ENCODE peak calls at places on chromosome 1, in ten cellular contexts. U is HL-60, C is cardiac muscle cell, S is kidney, I is heart left ventricle, N is skeletal muscle cell, V is H7, M is fibroblast of pulmonary artery, Z is neuronal stem cell, F is astrocyte of the spinal cord. A is an unnamed sample.

GRCh38 chr1:56547473-56547872 is 31.9 kb downstream of the PLPP3 start:
- DNase-seq in F (no peak), U (no peak), C (no peak), Z (no peak), S (no peak), M (no peak), V (no peak), N (no peak), I (no peak), A (no peak)

GRCh38 chr1:29651684-29652665 is 415.7 kb downstream of the PTPRU start:
- DNase-seq in N (no peak), U (no peak), F (no peak), M (no peak), Z (no peak), S (no peak), V (peak), C (no peak), I (no peak), A (no peak)

GRCh38 chr1:207965602-207966387 is 54.9 kb upstream of the CD34 start:
- DNase-seq in F (no peak), Z (no peak), M (no peak), C (no peak), U (no peak), S (no peak), N (no peak), V (no peak), I (no peak), A (no peak)

GRCh38 chr1:232319106-232319505 is 310.8 kb downstream of the SIPA1L2 start:
- DNase-seq in I (peak), S (no peak), V (no peak), N (no peak), M (no peak), Z (no peak), U (no peak), C (peak), F (no peak), A (no peak)

GRCh38 chr1:151131832-151132675 is 14.4 kb downstream of the SEMA6C start:
- DNase-seq in I (no peak), N (no peak), V (peak), C (no peak), S (peak), M (no peak), U (no peak), F (peak), Z (no peak), A (no peak)

GRCh38 chr1:78236711-78237110 is 190.9 kb downstream of the GIPC2 start:
- DNase-seq in V (no peak), S (no peak), Z (no peak), F (no peak), U (no peak), I (no peak), M (no peak), N (no peak), C (no peak), A (peak)

GRCh38 chr1:240732390-240732789 is 120.4 kb upstream of the GREM2 start:
- DNase-seq in U (no peak), I (no peak), M (peak), V (peak), N (peak), C (peak), Z (peak), S (no peak), F (peak), A (no peak)

GRCh38 chr1:169491845-169492281 is 6.1 kb upstream of the SLC19A2 start:
- DNase-seq in M (no peak), V (no peak), F (no peak), U (no peak), S (no peak), C (no peak), I (no peak), Z (no peak), N (no peak), A (no peak)

GRCh38 chr1:209403921-209404320 is 179.6 kb upstream of the CAMK1G start:
- DNase-seq in U (no peak), V (no peak), S (no peak), Z (no peak), C (no peak), F (no peak), N (no peak), I (no peak), M (no peak), A (no peak)

DNA sequence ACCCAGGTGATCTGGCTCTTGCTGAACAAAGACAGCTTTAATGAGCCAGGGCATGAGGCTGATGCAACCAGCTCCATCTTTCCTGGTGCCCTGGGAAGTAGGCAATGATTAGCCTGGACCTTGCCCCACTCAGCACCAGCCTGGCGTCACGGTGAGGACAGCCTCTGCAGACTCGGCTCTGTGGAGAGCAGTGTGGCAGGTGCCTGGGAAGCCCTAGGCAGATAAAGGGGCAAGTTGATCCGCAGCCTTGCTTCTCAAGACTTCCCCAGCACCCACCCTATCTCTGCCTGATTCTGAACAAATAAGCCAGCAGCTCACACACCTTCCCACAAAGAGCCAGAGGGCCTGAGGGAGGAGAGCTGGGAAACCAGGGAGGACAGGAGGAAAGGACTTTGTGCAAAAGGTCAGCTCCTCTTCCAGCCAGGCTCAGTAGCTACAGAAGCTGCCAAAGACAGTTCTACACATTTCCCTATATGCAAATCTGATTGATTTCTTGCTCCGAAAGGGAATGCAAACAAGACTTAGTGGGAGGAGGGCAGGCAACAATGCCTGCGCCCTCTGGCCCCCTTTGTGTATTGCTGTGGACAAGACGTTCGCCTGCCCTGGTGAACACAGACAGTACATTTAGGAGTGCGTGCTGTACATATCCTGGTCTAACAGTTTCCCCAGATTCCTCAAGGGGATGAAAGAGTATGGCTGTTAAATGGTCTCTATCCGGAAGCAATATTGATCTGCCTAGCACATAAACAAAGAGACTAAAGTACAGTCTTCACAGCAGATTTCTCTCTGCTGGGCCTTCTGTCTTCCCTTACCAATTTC is 63.8 kb downstream of the BCAR3 start:
- DNase-seq in F (no peak), Z (no peak), U (no peak), S (peak), M (no peak), I (no peak), V (no peak), N (no peak), C (no peak), A (no peak)
- H3K4me3 ChIP-seq in F (no peak), Z (no peak), U (no peak), S (no peak), M (no peak), I (no peak), V (no peak), N (no peak), C (no peak), A (no peak)

GRCh38 chr1:228047183-228047466 is 35.4 kb upstream of the ARF1 start:
- DNase-seq in M (no peak), I (no peak), V (no peak), F (no peak), S (no peak), C (no peak), Z (no peak), U (no peak), N (no peak), A (no peak)
- H3K4me3 ChIP-seq in M (no peak), I (no peak), V (no peak), F (no peak), S (no peak), C (no peak), Z (no peak), U (no peak), N (no peak), A (no peak)

GRCh38 chr1:6384962-6385672 is 8.4 kb downstream of the ACOT7 start:
- DNase-seq in U (no peak), Z (no peak), C (no peak), N (no peak), F (peak), I (no peak), S (no peak), M (peak), V (no peak), A (peak)

GRCh38 chr1:6389971-6390370 is 3.6 kb downstream of the ACOT7 start:
- DNase-seq in Z (no peak), U (no peak), I (no peak), N (no peak), S (no peak), F (no peak), C (no peak), M (no peak), V (peak), A (no peak)

GRCh38 chr1:6384135-6384534 is 9.4 kb downstream of the ACOT7 start:
- DNase-seq in F (no peak), S (no peak), M (no peak), Z (no peak), N (no peak), C (no peak), U (no peak), V (no peak), I (no peak), A (no peak)

GRCh38 chr1:6386371-6386949 is 7.1 kb downstream of the ACOT7 start:
- DNase-seq in I (no peak), U (no peak), F (peak), N (no peak), S (no peak), Z (no peak), V (no peak), M (peak), C (no peak), A (peak)

GRCh38 chr1:6385673-6386191 is 7.8 kb downstream of the ACOT7 start:
- DNase-seq in Z (no peak), N (peak), V (peak), S (peak), U (no peak), F (peak), M (peak), C (peak), I (peak), A (peak)
- H3K4me3 ChIP-seq in Z (no peak), N (peak), V (peak), S (no peak), U (no peak), F (peak), M (peak), C (no peak), I (no peak), A (peak)

GRCh38 chr1:214318356-214318755 is 37.4 kb downstream of the SMYD2 start:
- DNase-seq in C (no peak), Z (no peak), S (no peak), M (peak), I (no peak), U (no peak), N (peak), F (peak), V (no peak), A (no peak)

GRCh38 chr1:214318956-214319355 is 38.0 kb downstream of the SMYD2 start:
- DNase-seq in C (no peak), N (no peak), M (no peak), F (no peak), I (no peak), S (no peak), Z (no peak), U (no peak), V (no peak), A (no peak)

GRCh38 chr1:214316597-214316996 is 35.6 kb downstream of the SMYD2 start:
- DNase-seq in V (peak), F (peak), N (no peak), C (no peak), M (no peak), S (no peak), I (peak), U (no peak), Z (no peak), A (no peak)

GRCh38 chr1:214317734-214318133 is 36.8 kb downstream of the SMYD2 start:
- DNase-seq in U (no peak), I (no peak), F (peak), N (no peak), Z (no peak), C (no peak), S (no peak), M (no peak), V (no peak), A (no peak)

GRCh38 chr1:214317300-214317699 is 36.3 kb downstream of the SMYD2 start:
- DNase-seq in C (peak), I (no peak), N (no peak), V (peak), S (no peak), Z (no peak), F (no peak), M (no peak), U (no peak), A (no peak)
- H3K4me3 ChIP-seq in C (no peak), I (no peak), N (no peak), V (no peak), S (no peak), Z (no peak), F (no peak), M (no peak), U (no peak), A (no peak)

DNA sequence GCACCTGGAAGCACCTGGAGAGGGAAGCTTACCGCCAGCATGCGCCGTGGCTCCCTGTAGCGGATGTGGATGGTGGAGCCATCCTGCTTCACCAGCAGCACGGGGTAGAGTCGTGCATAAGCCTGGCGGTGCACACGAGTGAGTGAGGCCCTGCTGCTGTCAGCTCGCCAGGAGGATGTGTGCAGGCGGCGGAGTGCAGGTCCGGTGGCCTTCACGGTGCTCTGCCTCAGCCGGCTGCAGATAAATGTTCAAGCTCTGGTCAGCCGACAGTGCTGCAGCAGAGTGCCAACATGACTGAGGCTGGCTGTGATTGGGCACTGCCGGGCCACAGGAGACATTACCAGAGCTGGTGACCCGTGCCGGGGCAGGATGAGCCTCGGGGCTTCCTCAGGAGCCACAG is 1.5 kb downstream of the MRPL55 start:
- DNase-seq in I (no peak), S (peak), V (peak), F (no peak), Z (no peak), C (no peak), U (no peak), M (no peak), N (no peak), A (no peak)
- H3K4me3 ChIP-seq in I (peak), S (no peak), V (no peak), F (no peak), Z (no peak), C (no peak), U (no peak), M (no peak), N (no peak), A (peak)

GRCh38 chr1:50425376-50426107 is 2.3 kb upstream of the DMRTA2 start:
- DNase-seq in Z (peak), S (no peak), N (no peak), V (peak), U (no peak), I (no peak), M (no peak), F (no peak), C (no peak), A (no peak)

GRCh38 chr1:50426108-50426700 is 3.0 kb upstream of the DMRTA2 start:
- DNase-seq in M (no peak), U (no peak), S (no peak), Z (no peak), F (no peak), V (peak), I (no peak), N (no peak), C (no peak), A (no peak)

GRCh38 chr1:50427086-50427817 is 4.0 kb upstream of the DMRTA2 start:
- DNase-seq in Z (peak), S (no peak), V (peak), I (no peak), C (no peak), F (no peak), U (no peak), N (no peak), M (no peak), A (no peak)

GRCh38 chr1:50427818-50428779 is 4.9 kb upstream of the DMRTA2 start:
- DNase-seq in S (no peak), M (no peak), Z (peak), U (no peak), N (no peak), I (no peak), C (no peak), F (no peak), V (peak), A (no peak)

DNA sequence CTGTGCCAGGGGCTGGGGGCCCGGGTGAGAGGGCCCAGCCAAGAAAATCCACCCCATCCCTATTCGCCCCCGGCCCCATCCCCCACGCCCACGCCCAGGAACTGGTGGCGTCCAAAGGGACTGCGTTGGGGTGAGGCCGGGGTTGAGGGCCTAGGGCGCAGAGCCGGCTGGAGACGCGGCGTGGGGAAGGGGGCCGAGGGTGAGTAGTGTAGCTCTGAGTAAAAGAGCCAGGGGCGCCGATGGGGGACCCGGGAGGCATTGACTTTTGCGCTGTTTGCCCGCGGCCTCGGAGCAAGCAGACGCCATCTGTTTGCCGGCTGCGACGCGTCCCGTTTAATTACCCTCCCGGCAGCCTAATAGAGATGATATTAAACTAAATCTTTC is 3.5 kb upstream of the DMRTA2 start:
- DNase-seq in N (no peak), U (no peak), Z (no peak), M (no peak), S (no peak), F (no peak), V (peak), I (no peak), C (no peak), A (no peak)
- H3K4me3 ChIP-seq in N (no peak), U (no peak), Z (no peak), M (no peak), S (no peak), F (no peak), V (no peak), I (no peak), C (no peak), A (no peak)

DNA sequence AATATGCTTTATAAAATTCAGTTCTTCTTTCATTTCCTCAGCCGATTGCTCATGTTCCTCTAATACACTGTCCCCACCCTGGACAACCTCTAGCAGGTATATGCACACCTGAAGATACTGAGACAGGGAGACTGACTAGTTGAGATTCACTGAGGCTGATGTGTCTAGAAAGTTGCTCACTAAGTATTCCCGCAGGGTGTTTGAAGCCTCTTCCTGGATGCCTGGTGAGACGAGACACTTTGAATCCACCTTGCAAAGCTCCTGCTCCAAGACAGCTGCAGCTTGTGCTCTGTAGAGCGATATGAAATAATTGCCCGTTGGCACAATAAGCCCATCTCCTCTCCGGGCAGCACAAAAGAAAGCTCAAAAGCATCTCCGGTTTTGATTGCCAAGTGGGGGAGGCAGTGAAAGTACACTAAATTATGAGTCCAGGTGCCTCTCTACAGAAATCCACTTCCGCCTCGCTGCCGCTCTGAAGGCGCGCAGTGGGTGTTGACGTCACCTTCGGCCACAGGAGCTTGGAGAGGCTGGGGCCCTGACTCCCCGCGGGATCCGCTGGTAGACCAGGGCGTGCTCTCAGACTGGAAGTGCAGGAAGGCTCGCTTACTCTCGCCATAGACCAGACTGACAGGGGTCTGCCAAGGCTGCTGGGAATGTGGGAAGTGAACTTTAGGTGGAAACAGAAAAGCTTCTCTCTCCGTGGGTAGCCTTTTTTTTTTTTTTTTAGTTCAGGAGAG is 46.3 kb downstream of the GPA33 start:
- DNase-seq in I (peak), V (peak), S (peak), C (no peak), N (no peak), Z (no peak), F (peak), M (peak), U (peak), A (peak)
- H3K4me3 ChIP-seq in I (peak), V (no peak), S (peak), C (no peak), N (peak), Z (no peak), F (peak), M (no peak), U (peak), A (peak)

GRCh38 chr1:152189657-152190442 is 30.8 kb upstream of the RPTN start:
- DNase-seq in F (peak), N (no peak), Z (peak), V (peak), C (no peak), S (no peak), M (peak), I (peak), U (peak), A (peak)
- H3K4me3 ChIP-seq in F (peak), N (peak), Z (no peak), V (no peak), C (no peak), S (peak), M (peak), I (peak), U (no peak), A (peak)

DNA sequence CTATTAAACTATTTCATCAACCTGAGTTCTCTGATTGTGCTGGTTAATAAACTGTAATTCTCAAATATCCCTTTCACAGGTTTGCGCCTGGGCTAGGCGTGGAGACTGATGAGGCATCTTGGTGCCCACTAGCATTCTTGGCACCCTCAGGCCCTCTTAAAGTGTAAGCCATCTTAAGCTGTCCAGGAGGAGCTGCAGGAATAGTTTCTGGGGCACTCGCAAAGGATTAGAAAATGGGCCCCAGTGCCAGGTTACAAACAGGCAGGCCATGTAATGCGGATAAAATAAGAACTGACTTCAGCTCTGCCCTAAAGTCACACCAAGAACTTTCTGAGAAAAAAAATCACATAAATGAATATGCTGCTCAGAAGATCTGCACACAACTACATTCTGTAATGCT is 1.1 kb downstream of the CASQ2 start:
- DNase-seq in F (no peak), I (no peak), U (no peak), S (no peak), M (no peak), Z (no peak), V (no peak), C (no peak), N (no peak), A (no peak)
- H3K4me3 ChIP-seq in F (no peak), I (peak), U (no peak), S (no peak), M (no peak), Z (no peak), V (no peak), C (no peak), N (no peak), A (no peak)